ENCODE peak calls at places on chromosomes 1 and 21, in six cellular contexts. W is testis, Y is body of pancreas, O is left ventricle myocardium inferior, F is aorta, R is pancreas. L is an unnamed sample.

GRCh38 chr1:60965280-60965854 is 117.0 kb upstream of the NFIA start:
- DNase-seq in R (no peak), Y (no peak), F (no peak), O (no peak), W (no peak), L (no peak)

GRCh38 chr1:88731475-88731874 is 47.4 kb downstream of the PKN2 start:
- DNase-seq in W (peak; percentile 55), F (no peak), R (no peak), Y (peak; percentile 31), O (no peak), L (peak; percentile 80)

GRCh38 chr1:3533051-3534048 is 78.0 kb downstream of the MEGF6 start:
- DNase-seq in O (no peak), Y (no peak), W (no peak), R (no peak), F (no peak), L (no peak)

GRCh38 chr1:203204776-203205175 is 18.3 kb upstream of the CHI3L1 start:
- DNase-seq in Y (no peak), R (no peak), F (no peak), O (no peak), W (no peak), L (no peak)

GRCh38 chr1:68015960-68016359 is 34.5 kb downstream of the DIRAS3 start:
- DNase-seq in Y (no peak), F (no peak), R (no peak), W (no peak), O (no peak), L (no peak)

GRCh38 chr1:3903141-3904005 is 3.3 kb upstream of the C1orf174 start:
- DNase-seq in O (no peak), F (peak; percentile 69), Y (peak; percentile 54), W (no peak), R (peak; percentile 29), L (no peak)

GRCh38 chr1:160935527-160936258 is 18.9 kb downstream of the ITLN2 start:
- DNase-seq in W (no peak), R (no peak), F (no peak), Y (no peak), O (no peak), L (no peak)

GRCh38 chr1:223846668-223847007 is 891 bp upstream of the TP53BP2 start:
- DNase-seq in F (no peak), W (peak; percentile 74), O (no peak), R (no peak), Y (peak; percentile 28), L (no peak)

GRCh38 chr21:43686811-43687565 is 27.6 kb downstream of the RRP1B start:
- DNase-seq in W (no peak), O (no peak), Y (no peak), F (no peak), R (no peak), L (no peak)

GRCh38 chr1:87404306-87404705 is 75.6 kb downstream of the LMO4 start:
- DNase-seq in O (no peak), R (no peak), W (no peak), F (no peak), Y (no peak), L (no peak)

GRCh38 chr1:206814716-206815341 is 42.5 kb upstream of the IL10 start:
- DNase-seq in R (no peak), O (peak; percentile 28), F (no peak), W (peak; percentile 70), Y (no peak), L (no peak)

GRCh38 chr1:216702170-216702569 is 21.1 kb downstream of the ESRRG start:
- DNase-seq in F (no peak), W (no peak), Y (no peak), O (no peak), R (no peak), L (no peak)

GRCh38 chr21:30268608-30269197 is 14.0 kb downstream of the KRTAP24-1 start:
- DNase-seq in R (no peak), Y (no peak), O (no peak), W (no peak), F (no peak), L (no peak)

GRCh38 chr1:224271106-224271505 is 58.9 kb downstream of the NVL start:
- DNase-seq in F (no peak), Y (no peak), R (no peak), W (no peak), O (no peak), L (no peak)

GRCh38 chr1:93005252-93005598 is 44.0 kb upstream of the DIPK1A start:
- DNase-seq in W (no peak), Y (no peak), R (no peak), F (no peak), O (no peak), L (no peak)

GRCh38 chr1:51922040-51922439 is 43.5 kb upstream of the NRDC start:
- DNase-seq in Y (no peak), O (no peak), W (no peak), R (no peak), F (no peak), L (no peak)

GRCh38 chr1:62230724-62231123 is 36.1 kb downstream of the L1TD1 start:
- DNase-seq in R (no peak), O (no peak), F (no peak), W (no peak), Y (no peak), L (no peak)

GRCh38 chr1:59025898-59026426 is 242.1 kb upstream of the JUN start:
- DNase-seq in O (no peak), F (no peak), W (no peak), Y (no peak), R (no peak), L (no peak)

GRCh38 chr1:34781071-34781843 is at the start of gene GJB3:
- DNase-seq in W (no peak), R (no peak), O (no peak), F (peak; percentile 77), Y (no peak), L (no peak)

GRCh38 chr1:85115933-85116332 is 67.6 kb upstream of the MCOLN3 start:
- DNase-seq in R (no peak), W (no peak), F (no peak), Y (peak; percentile 3), O (no peak), L (no peak)

GRCh38 chr21:32143222-32143939 is 135.5 kb downstream of the MIS18A start:
- DNase-seq in O (peak; percentile 23), R (no peak), Y (peak; percentile 3), W (peak; percentile 64), F (no peak), L (peak; percentile 53)

GRCh38 chr1:205519541-205520131 is 15.2 kb downstream of the CDK18 start:
- DNase-seq in O (peak; percentile 49), W (no peak), Y (no peak), F (no peak), R (no peak), L (no peak)

GRCh38 chr1:211356723-211357418 is 30.2 kb downstream of the TRAF5 start:
- DNase-seq in R (no peak), F (no peak), O (no peak), Y (no peak), W (no peak), L (no peak)

GRCh38 chr1:227944931-227945890 is 2.5 kb downstream of the WNT9A start:
- DNase-seq in O (no peak), F (peak; percentile 66), Y (peak; percentile 27), R (peak; percentile 58), W (peak; percentile 28), L (peak; percentile 38)

GRCh38 chr1:85240174-85240601 is 19.3 kb downstream of the C1orf52 start:
- DNase-seq in F (no peak), Y (peak; percentile 21), O (no peak), W (no peak), R (no peak), L (no peak)

GRCh38 chr1:20095564-20096434 is 23.5 kb downstream of the PLA2G2D start:
- DNase-seq in W (no peak), O (no peak), Y (no peak), F (peak; percentile 7), R (no peak), L (no peak)

GRCh38 chr1:186798960-186799688 is 29.6 kb upstream of the PLA2G4A start:
- DNase-seq in Y (no peak), W (no peak), O (no peak), R (no peak), F (no peak), L (no peak)

GRCh38 chr21:30044447-30045064 is 104.8 kb upstream of the GRIK1 start:
- DNase-seq in F (no peak), Y (peak; percentile 21), W (peak; percentile 19), O (no peak), R (no peak), L (no peak)

GRCh38 chr1:43582162-43582566 is 51.5 kb downstream of the PTPRF start:
- DNase-seq in Y (no peak), F (no peak), W (no peak), R (no peak), O (no peak), L (peak; percentile 94)

GRCh38 chr1:66599346-66599745 is 65.4 kb downstream of the SGIP1 start:
- DNase-seq in F (no peak), O (no peak), W (no peak), Y (no peak), R (no peak), L (no peak)

GRCh38 chr1:226799634-226800281 is 60.7 kb upstream of the ITPKB start:
- DNase-seq in W (no peak), O (no peak), Y (no peak), F (no peak), R (no peak), L (no peak)

DNA sequence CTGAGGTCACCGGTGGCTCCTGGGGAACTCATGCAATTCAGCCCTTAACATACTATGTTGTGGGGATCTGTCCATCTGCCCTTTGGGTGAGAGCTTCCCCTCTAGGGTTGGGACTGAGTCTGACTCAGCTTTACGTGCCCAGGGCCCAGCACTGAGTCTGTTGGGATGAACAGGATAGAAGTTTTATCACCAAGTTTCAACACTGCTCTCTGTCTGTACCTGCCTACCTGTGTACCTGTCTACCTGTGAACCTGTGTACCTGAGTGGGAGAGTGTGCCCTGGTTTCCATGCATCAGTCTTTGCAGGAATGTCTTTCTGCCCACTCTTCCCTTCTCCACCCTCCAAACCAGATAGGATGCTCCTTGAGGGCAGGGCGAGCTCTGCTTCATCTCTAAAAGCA is 90.6 kb upstream of the POU3F1 start:
- DNase-seq in W (no peak), Y (no peak), O (no peak), F (no peak), R (no peak), L (no peak)
- H3K27me3 ChIP-seq in W (no peaks in the 10 kb centered on the region), Y (no peaks in the 10 kb centered on the region), O (peaks cover 91% of the 10 kb centered on the region), F (no peaks in the 10 kb centered on the region), R (no peaks in the 10 kb centered on the region), L (no peaks in the 10 kb centered on the region)

GRCh38 chr21:34881894-34882371 is 167.2 kb downstream of the RUNX1 start:
- DNase-seq in F (no peak), Y (no peak), O (no peak), W (no peak), R (no peak), L (no peak)
- H3K27ac ChIP-seq in F (no peak overlapping the region), Y (no peak overlapping the region), O (no peak overlapping the region), W (no peak overlapping the region), R (peak overlapping the region; percentile 68), L (peak overlapping the region; percentile 97)

GRCh38 chr1:115135681-115136080 is 46.4 kb upstream of the TSPAN2 start:
- DNase-seq in Y (no peak), F (no peak), R (no peak), O (no peak), W (no peak), L (peak; percentile 80)
- H3K4me3 ChIP-seq in Y (no peak overlapping the region), F (no peak overlapping the region), R (no peak overlapping the region), O (no peak overlapping the region), W (no peak overlapping the region), L (no peak overlapping the region)

GRCh38 chr1:57824535-57824934 is 400.7 kb upstream of the DAB1 start:
- DNase-seq in R (no peak), Y (no peak), O (no peak), W (no peak), F (no peak), L (no peak)

GRCh38 chr1:57831624-57832023 is 407.8 kb upstream of the DAB1 start:
- DNase-seq in R (no peak), F (no peak), W (no peak), O (no peak), Y (no peak), L (no peak)

GRCh38 chr1:57826535-57826934 is 402.7 kb upstream of the DAB1 start:
- DNase-seq in F (no peak), O (peak; percentile 14), W (no peak), Y (peak; percentile 27), R (peak; percentile 3), L (no peak)
- H3K27me3 ChIP-seq in F (no peaks in the 10 kb centered on the region), O (peaks cover 15% of the 10 kb centered on the region), W (no peaks in the 10 kb centered on the region), Y (no peaks in the 10 kb centered on the region), R (no peaks in the 10 kb centered on the region), L (no peaks in the 10 kb centered on the region)